ENCODE peak calls at places on chromosome 15, in ten cellular contexts. One of them, this sample, is unnamed.
A peak's percentile ranks its signal among the peaks of the same experiment; 100 is the strongest.

GRCh38 chr15:70833897-70834765 is 19.8 kb downstream of the LARP6 start:
- DNase-seq in ovary: no peak
- DNase-seq in T follicular helper cell: no peak
- DNase-seq in hepatocyte: peak; percentile 65
- DNase-seq in activated T-cell treated with anti-CD3 and anti-CD28 coated beads, Interleukin-2, amount 50 U/mL, for 4 hours: no peak
- DNase-seq in posterior cingulate gyrus: no peak
- DNase-seq in NCI-H2227 treated with DMSO at 0.1 percent for 48 hours: peak; percentile 20
- DNase-seq in nucleus accumbens: no peak
- DNase-seq in brain pericyte: peak; percentile 53
- DNase-seq in heart left ventricle: no peak
- DNase-seq in this sample: no peak

GRCh38 chr15:89627256-89627970 is 27.9 kb downstream of the KIF7 start:
- DNase-seq in ovary: no peak
- DNase-seq in T follicular helper cell: no peak
- DNase-seq in hepatocyte: no peak
- DNase-seq in activated T-cell treated with anti-CD3 and anti-CD28 coated beads, Interleukin-2, amount 50 U/mL, for 4 hours: no peak
- DNase-seq in posterior cingulate gyrus: no peak
- DNase-seq in NCI-H2227 treated with DMSO at 0.1 percent for 48 hours: no peak
- DNase-seq in nucleus accumbens: no peak
- DNase-seq in brain pericyte: no peak
- DNase-seq in heart left ventricle: no peak
- DNase-seq in this sample: no peak

GRCh38 chr15:68341851-68342336 is 64.3 kb downstream of the FEM1B start:
- DNase-seq in ovary: no peak
- DNase-seq in T follicular helper cell: no peak
- DNase-seq in hepatocyte: no peak
- DNase-seq in activated T-cell treated with anti-CD3 and anti-CD28 coated beads, Interleukin-2, amount 50 U/mL, for 4 hours: no peak
- DNase-seq in posterior cingulate gyrus: no peak
- DNase-seq in NCI-H2227 treated with DMSO at 0.1 percent for 48 hours: no peak
- DNase-seq in nucleus accumbens: no peak
- DNase-seq in brain pericyte: peak; percentile 41
- DNase-seq in heart left ventricle: no peak
- DNase-seq in this sample: no peak

GRCh38 chr15:58549013-58549779 is 117.4 kb downstream of the LIPC start:
- DNase-seq in ovary: no peak
- DNase-seq in T follicular helper cell: no peak
- DNase-seq in hepatocyte: peak; percentile 53
- DNase-seq in activated T-cell treated with anti-CD3 and anti-CD28 coated beads, Interleukin-2, amount 50 U/mL, for 4 hours: no peak
- DNase-seq in posterior cingulate gyrus: no peak
- DNase-seq in NCI-H2227 treated with DMSO at 0.1 percent for 48 hours: no peak
- DNase-seq in nucleus accumbens: no peak
- DNase-seq in brain pericyte: no peak
- DNase-seq in heart left ventricle: no peak
- DNase-seq in this sample: no peak

GRCh38 chr15:39427705-39428104 is 153.2 kb upstream of the THBS1 start:
- DNase-seq in ovary: no peak
- DNase-seq in T follicular helper cell: no peak
- DNase-seq in hepatocyte: no peak
- DNase-seq in activated T-cell treated with anti-CD3 and anti-CD28 coated beads, Interleukin-2, amount 50 U/mL, for 4 hours: no peak
- DNase-seq in posterior cingulate gyrus: no peak
- DNase-seq in NCI-H2227 treated with DMSO at 0.1 percent for 48 hours: no peak
- DNase-seq in nucleus accumbens: no peak
- DNase-seq in brain pericyte: no peak
- DNase-seq in heart left ventricle: no peak
- DNase-seq in this sample: no peak

GRCh38 chr15:60602323-60602722 is 123.4 kb upstream of the ICE2 start:
- DNase-seq in ovary: no peak
- DNase-seq in T follicular helper cell: no peak
- DNase-seq in hepatocyte: no peak
- DNase-seq in activated T-cell treated with anti-CD3 and anti-CD28 coated beads, Interleukin-2, amount 50 U/mL, for 4 hours: no peak
- DNase-seq in posterior cingulate gyrus: no peak
- DNase-seq in NCI-H2227 treated with DMSO at 0.1 percent for 48 hours: no peak
- DNase-seq in nucleus accumbens: no peak
- DNase-seq in brain pericyte: no peak
- DNase-seq in heart left ventricle: no peak
- DNase-seq in this sample: no peak

GRCh38 chr15:66024998-66025397 is 155.7 kb downstream of the RAB11A start:
- DNase-seq in ovary: no peak
- DNase-seq in T follicular helper cell: no peak
- DNase-seq in hepatocyte: peak; percentile 63
- DNase-seq in activated T-cell treated with anti-CD3 and anti-CD28 coated beads, Interleukin-2, amount 50 U/mL, for 4 hours: no peak
- DNase-seq in posterior cingulate gyrus: no peak
- DNase-seq in NCI-H2227 treated with DMSO at 0.1 percent for 48 hours: no peak
- DNase-seq in nucleus accumbens: peak; percentile 7
- DNase-seq in brain pericyte: no peak
- DNase-seq in heart left ventricle: no peak
- DNase-seq in this sample: no peak

GRCh38 chr15:77871838-77872371 is 205.6 kb downstream of the TBC1D2B start:
- DNase-seq in ovary: no peak
- DNase-seq in T follicular helper cell: no peak
- DNase-seq in hepatocyte: no peak
- DNase-seq in activated T-cell treated with anti-CD3 and anti-CD28 coated beads, Interleukin-2, amount 50 U/mL, for 4 hours: no peak
- DNase-seq in posterior cingulate gyrus: no peak
- DNase-seq in NCI-H2227 treated with DMSO at 0.1 percent for 48 hours: no peak
- DNase-seq in nucleus accumbens: no peak
- DNase-seq in brain pericyte: no peak
- DNase-seq in heart left ventricle: peak; percentile 57
- DNase-seq in this sample: no peak

GRCh38 chr15:65082303-65082958 is 5.9 kb downstream of the KBTBD13 start:
- DNase-seq in ovary: no peak
- DNase-seq in T follicular helper cell: no peak
- DNase-seq in hepatocyte: no peak
- DNase-seq in activated T-cell treated with anti-CD3 and anti-CD28 coated beads, Interleukin-2, amount 50 U/mL, for 4 hours: no peak
- DNase-seq in posterior cingulate gyrus: no peak
- DNase-seq in NCI-H2227 treated with DMSO at 0.1 percent for 48 hours: no peak
- DNase-seq in nucleus accumbens: no peak
- DNase-seq in brain pericyte: no peak
- DNase-seq in heart left ventricle: no peak
- DNase-seq in this sample: no peak

GRCh38 chr15:78208887-78209645 is 25.3 kb downstream of the ACSBG1 start:
- DNase-seq in ovary: no peak
- DNase-seq in T follicular helper cell: no peak
- DNase-seq in hepatocyte: no peak
- DNase-seq in activated T-cell treated with anti-CD3 and anti-CD28 coated beads, Interleukin-2, amount 50 U/mL, for 4 hours: no peak
- DNase-seq in posterior cingulate gyrus: no peak
- DNase-seq in NCI-H2227 treated with DMSO at 0.1 percent for 48 hours: no peak
- DNase-seq in nucleus accumbens: no peak
- DNase-seq in brain pericyte: no peak
- DNase-seq in heart left ventricle: peak; percentile 42
- DNase-seq in this sample: no peak

GRCh38 chr15:53034767-53035245 is 244.7 kb upstream of the ONECUT1 start:
- DNase-seq in ovary: no peak
- DNase-seq in T follicular helper cell: no peak
- DNase-seq in hepatocyte: peak; percentile 35
- DNase-seq in activated T-cell treated with anti-CD3 and anti-CD28 coated beads, Interleukin-2, amount 50 U/mL, for 4 hours: no peak
- DNase-seq in posterior cingulate gyrus: no peak
- DNase-seq in NCI-H2227 treated with DMSO at 0.1 percent for 48 hours: no peak
- DNase-seq in nucleus accumbens: no peak
- DNase-seq in brain pericyte: no peak
- DNase-seq in heart left ventricle: no peak
- DNase-seq in this sample: no peak

GRCh38 chr15:62847900-62848489 is 194.6 kb upstream of the TPM1 start:
- DNase-seq in ovary: peak; percentile 71
- DNase-seq in T follicular helper cell: peak; percentile 9
- DNase-seq in hepatocyte: peak; percentile 64
- DNase-seq in activated T-cell treated with anti-CD3 and anti-CD28 coated beads, Interleukin-2, amount 50 U/mL, for 4 hours: no peak
- DNase-seq in posterior cingulate gyrus: peak; percentile 77
- DNase-seq in NCI-H2227 treated with DMSO at 0.1 percent for 48 hours: no peak
- DNase-seq in nucleus accumbens: peak; percentile 18
- DNase-seq in brain pericyte: no peak
- DNase-seq in heart left ventricle: peak; percentile 81
- DNase-seq in this sample: no peak

GRCh38 chr15:39444729-39445470 is 136.0 kb upstream of the THBS1 start:
- DNase-seq in ovary: no peak
- DNase-seq in T follicular helper cell: no peak
- DNase-seq in hepatocyte: no peak
- DNase-seq in activated T-cell treated with anti-CD3 and anti-CD28 coated beads, Interleukin-2, amount 50 U/mL, for 4 hours: no peak
- DNase-seq in posterior cingulate gyrus: no peak
- DNase-seq in NCI-H2227 treated with DMSO at 0.1 percent for 48 hours: no peak
- DNase-seq in nucleus accumbens: no peak
- DNase-seq in brain pericyte: no peak
- DNase-seq in heart left ventricle: no peak
- DNase-seq in this sample: no peak

GRCh38 chr15:78804391-78804792 is 6.9 kb downstream of the ADAMTS7 start:
- DNase-seq in ovary: no peak
- DNase-seq in T follicular helper cell: no peak
- DNase-seq in hepatocyte: no peak
- DNase-seq in activated T-cell treated with anti-CD3 and anti-CD28 coated beads, Interleukin-2, amount 50 U/mL, for 4 hours: no peak
- DNase-seq in posterior cingulate gyrus: peak; percentile 33
- DNase-seq in NCI-H2227 treated with DMSO at 0.1 percent for 48 hours: no peak
- DNase-seq in nucleus accumbens: no peak
- DNase-seq in brain pericyte: peak; percentile 48
- DNase-seq in heart left ventricle: peak; percentile 75
- DNase-seq in this sample: no peak

GRCh38 chr15:38886315-38887163 is 321.9 kb upstream of the RASGRP1 start:
- DNase-seq in ovary: no peak
- DNase-seq in T follicular helper cell: no peak
- DNase-seq in hepatocyte: peak; percentile 49
- DNase-seq in activated T-cell treated with anti-CD3 and anti-CD28 coated beads, Interleukin-2, amount 50 U/mL, for 4 hours: no peak
- DNase-seq in posterior cingulate gyrus: no peak
- DNase-seq in NCI-H2227 treated with DMSO at 0.1 percent for 48 hours: no peak
- DNase-seq in nucleus accumbens: no peak
- DNase-seq in brain pericyte: no peak
- DNase-seq in heart left ventricle: no peak
- DNase-seq in this sample: peak; percentile 59

GRCh38 chr15:25333049-25333448 is 105.8 kb downstream of the UBE3A start:
- DNase-seq in ovary: no peak
- DNase-seq in T follicular helper cell: no peak
- DNase-seq in hepatocyte: no peak
- DNase-seq in activated T-cell treated with anti-CD3 and anti-CD28 coated beads, Interleukin-2, amount 50 U/mL, for 4 hours: no peak
- DNase-seq in posterior cingulate gyrus: no peak
- DNase-seq in NCI-H2227 treated with DMSO at 0.1 percent for 48 hours: no peak
- DNase-seq in nucleus accumbens: no peak
- DNase-seq in brain pericyte: no peak
- DNase-seq in heart left ventricle: no peak
- DNase-seq in this sample: no peak

GRCh38 chr15:88634449-88634848 is 4.4 kb upstream of the ISG20 start:
- DNase-seq in ovary: no peak
- DNase-seq in T follicular helper cell: no peak
- DNase-seq in hepatocyte: no peak
- DNase-seq in activated T-cell treated with anti-CD3 and anti-CD28 coated beads, Interleukin-2, amount 50 U/mL, for 4 hours: no peak
- DNase-seq in posterior cingulate gyrus: no peak
- DNase-seq in NCI-H2227 treated with DMSO at 0.1 percent for 48 hours: no peak
- DNase-seq in nucleus accumbens: no peak
- DNase-seq in brain pericyte: no peak
- DNase-seq in heart left ventricle: no peak
- DNase-seq in this sample: no peak

GRCh38 chr15:34119291-34119690 is 17.4 kb downstream of the PGBD4 start:
- DNase-seq in ovary: no peak
- DNase-seq in T follicular helper cell: no peak
- DNase-seq in hepatocyte: peak; percentile 11
- DNase-seq in activated T-cell treated with anti-CD3 and anti-CD28 coated beads, Interleukin-2, amount 50 U/mL, for 4 hours: no peak
- DNase-seq in posterior cingulate gyrus: no peak
- DNase-seq in NCI-H2227 treated with DMSO at 0.1 percent for 48 hours: peak; percentile 2
- DNase-seq in nucleus accumbens: no peak
- DNase-seq in brain pericyte: no peak
- DNase-seq in heart left ventricle: no peak
- DNase-seq in this sample: peak; percentile 7

GRCh38 chr15:79315623-79316328 is 4.9 kb downstream of the TMED3 start:
- DNase-seq in ovary: no peak
- DNase-seq in T follicular helper cell: no peak
- DNase-seq in hepatocyte: no peak
- DNase-seq in activated T-cell treated with anti-CD3 and anti-CD28 coated beads, Interleukin-2, amount 50 U/mL, for 4 hours: no peak
- DNase-seq in posterior cingulate gyrus: peak; percentile 60
- DNase-seq in NCI-H2227 treated with DMSO at 0.1 percent for 48 hours: no peak
- DNase-seq in nucleus accumbens: no peak
- DNase-seq in brain pericyte: no peak
- DNase-seq in heart left ventricle: no peak
- DNase-seq in this sample: no peak

GRCh38 chr15:69265347-69265955 is 33.3 kb upstream of the PAQR5 start:
- DNase-seq in ovary: no peak
- DNase-seq in T follicular helper cell: no peak
- DNase-seq in hepatocyte: peak; percentile 32
- DNase-seq in activated T-cell treated with anti-CD3 and anti-CD28 coated beads, Interleukin-2, amount 50 U/mL, for 4 hours: no peak
- DNase-seq in posterior cingulate gyrus: no peak
- DNase-seq in NCI-H2227 treated with DMSO at 0.1 percent for 48 hours: peak; percentile 2
- DNase-seq in nucleus accumbens: no peak
- DNase-seq in brain pericyte: no peak
- DNase-seq in heart left ventricle: no peak
- DNase-seq in this sample: no peak

This sample was measured in AG09309.